ENCODE peak calls at places on chromosomes 3 and 15, in seven cellular contexts. D is Panc1, Y is esophagus squamous epithelium, T is HL-60, R is stomach, B is cardiac muscle cell, P is RWPE1. U is an unnamed sample.
A peak's percentile ranks its signal among the peaks of the same experiment; 100 is the strongest.

GRCh38 chr3:147392083-147392916 is 14.0 kb downstream of the ZIC4 start:
- DNase-seq in P (no peak), T (no peak), R (no peak), Y (no peak), B (peak; percentile 64), D (no peak), U (no peak)

GRCh38 chr3:173395073-173395411 is 2.5 kb upstream of the NLGN1 start:
- DNase-seq in Y (no peak), R (peak; percentile 39), T (no peak), D (no peak), P (peak; percentile 33), B (no peak), U (no peak)

GRCh38 chr3:174125267-174125844 is 727.8 kb downstream of the NLGN1 start:
- DNase-seq in T (peak; percentile 3), D (no peak), R (no peak), B (peak; percentile 64), Y (no peak), P (peak; percentile 3), U (no peak)

GRCh38 chr15:34984884-34985630 is 3.0 kb downstream of the ZNF770 start:
- DNase-seq in D (no peak), R (no peak), P (no peak), B (peak; percentile 40), T (peak; percentile 81), Y (no peak), U (no peak)

GRCh38 chr3:21509706-21510105 is 241.3 kb downstream of the ZNF385D start:
- DNase-seq in P (no peak), T (no peak), B (no peak), Y (no peak), R (no peak), D (no peak), U (no peak)

GRCh38 chr3:62238431-62238830 is 134.9 kb downstream of the FEZF2 start:
- DNase-seq in P (no peak), Y (no peak), R (no peak), T (no peak), D (no peak), B (peak; percentile 6), U (no peak)

GRCh38 chr3:129481783-129482332 is 41.8 kb downstream of the IFT122 start:
- DNase-seq in T (peak; percentile 12), Y (no peak), B (no peak), D (no peak), P (peak; percentile 15), R (peak; percentile 29), U (no peak)

GRCh38 chr3:82055792-82056191 is 294.3 kb upstream of the GBE1 start:
- DNase-seq in R (no peak), B (peak; percentile 9), T (no peak), P (peak; percentile 23), D (no peak), Y (no peak), U (no peak)

GRCh38 chr15:90813796-90814192 is 54.6 kb upstream of the FURIN start:
- DNase-seq in R (peak; percentile 16), T (no peak), D (no peak), B (no peak), Y (no peak), P (no peak), U (no peak)

GRCh38 chr3:62665627-62666433 is 209.4 kb downstream of the CADPS start:
- DNase-seq in T (peak; percentile 42), D (peak; percentile 7), P (peak; percentile 36), B (peak; percentile 79), Y (no peak), R (peak; percentile 63), U (no peak)

GRCh38 chr3:60770532-60770931 is 480.7 kb downstream of the FHIT start:
- DNase-seq in T (no peak), D (no peak), Y (no peak), P (no peak), R (no peak), B (no peak), U (no peak)

GRCh38 chr3:64548200-64548889 is 139.5 kb downstream of the ADAMTS9 start:
- DNase-seq in T (no peak), P (no peak), B (no peak), D (no peak), Y (no peak), R (peak; percentile 83), U (no peak)

GRCh38 chr15:40081691-40082194 is 26.9 kb downstream of the BMF start:
- DNase-seq in B (peak; percentile 86), T (peak; percentile 47), D (no peak), R (peak; percentile 72), P (no peak), Y (no peak), U (no peak)

GRCh38 chr3:29267231-29267630 is 13.6 kb upstream of the RBMS3 start:
- DNase-seq in D (no peak), Y (no peak), T (no peak), R (no peak), B (no peak), P (no peak), U (no peak)

GRCh38 chr15:82535566-82536408 is 4.5 kb downstream of the RPS17 start:
- DNase-seq in Y (no peak), D (no peak), B (peak; percentile 5), T (no peak), P (no peak), R (no peak), U (no peak)

GRCh38 chr3:39590776-39591175 is 123.3 kb downstream of the MOBP start:
- DNase-seq in D (no peak), T (no peak), Y (no peak), R (no peak), P (no peak), B (no peak), U (no peak)

GRCh38 chr15:34621675-34622074 is 38.2 kb upstream of the GOLGA8B start:
- DNase-seq in Y (no peak), R (no peak), B (no peak), D (no peak), T (no peak), P (peak; percentile 10), U (no peak)

GRCh38 chr3:54424283-54424682 is 301.9 kb downstream of the CACNA2D3 start:
- DNase-seq in B (no peak), D (no peak), T (no peak), R (no peak), P (no peak), Y (no peak), U (no peak)

GRCh38 chr15:81296218-81296617 is 27.7 kb downstream of the STARD5 start:
- DNase-seq in T (no peak), R (no peak), Y (no peak), B (no peak), D (no peak), P (no peak), U (no peak)

GRCh38 chr3:56086355-56086754 is 381.9 kb downstream of the ERC2 start:
- DNase-seq in R (no peak), P (no peak), B (no peak), T (no peak), Y (no peak), D (no peak), U (no peak)

GRCh38 chr3:124272611-124273151 is 280.8 kb upstream of the ROPN1 start:
- DNase-seq in T (no peak), Y (no peak), R (no peak), D (no peak), B (no peak), P (no peak), U (no peak)

GRCh38 chr3:4570840-4571621 is 77.9 kb downstream of the ITPR1 start:
- DNase-seq in B (no peak), D (no peak), Y (no peak), T (peak; percentile 41), P (no peak), R (no peak), U (no peak)

DNA sequence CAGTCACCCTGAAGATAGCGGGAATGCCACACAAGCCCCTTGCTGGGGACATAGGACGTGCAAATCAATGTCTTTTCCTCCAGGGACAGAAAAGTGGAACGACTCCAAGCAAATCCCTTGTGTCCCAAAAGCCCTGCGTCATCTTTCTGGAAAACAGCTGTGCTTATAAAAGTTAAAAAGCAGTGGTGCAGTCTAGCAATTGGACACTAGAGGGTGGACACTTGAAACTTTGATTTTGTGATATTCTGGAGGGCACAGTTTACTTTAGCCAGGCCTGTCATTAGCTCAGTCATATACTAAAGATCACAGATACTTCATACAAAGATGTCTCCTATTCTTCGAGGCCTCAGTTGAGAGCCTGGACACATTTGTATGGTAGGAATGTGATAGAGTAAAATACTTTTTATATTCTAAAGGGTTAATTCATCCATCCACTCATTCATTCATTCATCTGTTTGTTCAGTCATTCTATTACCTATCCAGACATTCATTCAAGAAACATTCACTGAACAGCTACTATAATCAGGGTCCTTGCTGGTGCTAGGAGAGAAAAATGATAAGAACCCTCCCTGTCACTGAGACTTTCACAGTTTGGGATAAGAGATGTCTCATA is 63.8 kb upstream of the ANKRD34C start:
- DNase-seq in Y (no peak), R (no peak), D (no peak), P (peak; percentile 36), B (peak; percentile 18), T (no peak), U (no peak)
- TF ChIP-seq CTCF in Y (no peak), R (no peak), D (peak; percentile 60), P (peak; percentile 33), B (peak; percentile 51), T (no peak), U (no peak)

GRCh38 chr3:32681811-32682210 is 3.2 kb upstream of the CNOT10 start:
- DNase-seq in D (no peak), B (no peak), P (peak; percentile 5), Y (no peak), T (no peak), R (no peak), U (no peak)
- H3K27ac ChIP-seq in D (no peak overlapping the region), B (no peak overlapping the region), P (no peak overlapping the region), Y (no peak overlapping the region), T (no peak overlapping the region), R (no peak overlapping the region), U (no peak overlapping the region)

GRCh38 chr3:169060037-169060436 is 603.5 kb downstream of the MECOM start:
- DNase-seq in P (no peak), B (no peak), Y (no peak), D (no peak), R (no peak), T (no peak), U (no peak)
- TF ChIP-seq CTCF in P (no peak), B (no peak), Y (no peak), D (no peak), R (peak; percentile 11), T (no peak), U (no peak)

GRCh38 chr3:152961323-152961722 is 126.4 kb downstream of the P2RY1 start:
- DNase-seq in T (no peak), R (no peak), Y (no peak), B (peak; percentile 45), P (peak; percentile 45), D (no peak), U (no peak)

GRCh38 chr3:152957488-152957887 is 122.6 kb downstream of the P2RY1 start:
- DNase-seq in R (no peak), B (no peak), Y (no peak), P (no peak), D (no peak), T (no peak), U (no peak)

GRCh38 chr3:152964901-152965609 is 130.1 kb downstream of the P2RY1 start:
- DNase-seq in R (no peak), B (no peak), D (no peak), P (no peak), Y (no peak), T (no peak), U (no peak)

GRCh38 chr3:152960684-152961083 is 125.8 kb downstream of the P2RY1 start:
- DNase-seq in Y (no peak), P (peak; percentile 55), D (no peak), R (no peak), T (no peak), B (no peak), U (no peak)
- H3K27ac ChIP-seq in Y (no peak overlapping the region), P (no peak overlapping the region), D (no peak overlapping the region), R (no peak overlapping the region), T (no peak overlapping the region), B (no peak overlapping the region), U (no peak overlapping the region)

U was measured in vagina.